ENCODE peak calls at places on chromosomes 5 and 9, in seven cellular contexts. One of them, this sample, is unnamed.

GRCh38 chr5:178310130-178310865 is 77.7 kb upstream of the PHYKPL start:
- DNase-seq in NB4: no peak
- DNase-seq in CD8-positive, alpha-beta memory T cell: no peak
- DNase-seq in sigmoid colon: peak; percentile 50
- DNase-seq in activated gamma-delta T cell treated with Interleukin-2 at 50 U/mL for 16 hours: no peak
- DNase-seq in fibroblast of mammary gland: no peak
- DNase-seq in effector memory CD4-positive, alpha-beta T cell: no peak
- DNase-seq in this sample: no peak

GRCh38 chr9:92614763-92615441 is 55.0 kb downstream of the IPPK start:
- DNase-seq in NB4: no peak
- DNase-seq in CD8-positive, alpha-beta memory T cell: no peak
- DNase-seq in sigmoid colon: peak; percentile 63
- DNase-seq in activated gamma-delta T cell treated with Interleukin-2 at 50 U/mL for 16 hours: no peak
- DNase-seq in fibroblast of mammary gland: peak; percentile 50
- DNase-seq in effector memory CD4-positive, alpha-beta T cell: no peak
- DNase-seq in this sample: no peak

GRCh38 chr9:69307446-69308216 is 17.4 kb upstream of the ENTREP1 start:
- DNase-seq in NB4: no peak
- DNase-seq in CD8-positive, alpha-beta memory T cell: no peak
- DNase-seq in sigmoid colon: no peak
- DNase-seq in activated gamma-delta T cell treated with Interleukin-2 at 50 U/mL for 16 hours: no peak
- DNase-seq in fibroblast of mammary gland: no peak
- DNase-seq in effector memory CD4-positive, alpha-beta T cell: no peak
- DNase-seq in this sample: no peak

GRCh38 chr9:16899611-16900010 is 29.1 kb upstream of the BNC2 start:
- DNase-seq in NB4: no peak
- DNase-seq in CD8-positive, alpha-beta memory T cell: no peak
- DNase-seq in sigmoid colon: no peak
- DNase-seq in activated gamma-delta T cell treated with Interleukin-2 at 50 U/mL for 16 hours: no peak
- DNase-seq in fibroblast of mammary gland: no peak
- DNase-seq in effector memory CD4-positive, alpha-beta T cell: no peak
- DNase-seq in this sample: no peak

GRCh38 chr5:96963267-96963666 is 27.4 kb downstream of the LNPEP start:
- DNase-seq in NB4: peak; percentile 48
- DNase-seq in CD8-positive, alpha-beta memory T cell: no peak
- DNase-seq in sigmoid colon: peak; percentile 75
- DNase-seq in activated gamma-delta T cell treated with Interleukin-2 at 50 U/mL for 16 hours: no peak
- DNase-seq in fibroblast of mammary gland: peak; percentile 93
- DNase-seq in effector memory CD4-positive, alpha-beta T cell: no peak
- DNase-seq in this sample: no peak

GRCh38 chr5:39905356-39905755 is 480.6 kb upstream of the DAB2 start:
- DNase-seq in NB4: no peak
- DNase-seq in CD8-positive, alpha-beta memory T cell: no peak
- DNase-seq in sigmoid colon: no peak
- DNase-seq in activated gamma-delta T cell treated with Interleukin-2 at 50 U/mL for 16 hours: no peak
- DNase-seq in fibroblast of mammary gland: no peak
- DNase-seq in effector memory CD4-positive, alpha-beta T cell: no peak
- DNase-seq in this sample: no peak

GRCh38 chr5:140573683-140574082 is 9.1 kb downstream of the SLC35A4 start:
- DNase-seq in NB4: no peak
- DNase-seq in CD8-positive, alpha-beta memory T cell: no peak
- DNase-seq in sigmoid colon: peak; percentile 54
- DNase-seq in activated gamma-delta T cell treated with Interleukin-2 at 50 U/mL for 16 hours: no peak
- DNase-seq in fibroblast of mammary gland: no peak
- DNase-seq in effector memory CD4-positive, alpha-beta T cell: no peak
- DNase-seq in this sample: no peak

GRCh38 chr9:108580021-108580439 is 275.8 kb downstream of the ACTL7B start:
- DNase-seq in NB4: peak; percentile 96
- DNase-seq in CD8-positive, alpha-beta memory T cell: no peak
- DNase-seq in sigmoid colon: no peak
- DNase-seq in activated gamma-delta T cell treated with Interleukin-2 at 50 U/mL for 16 hours: no peak
- DNase-seq in fibroblast of mammary gland: peak; percentile 57
- DNase-seq in effector memory CD4-positive, alpha-beta T cell: no peak
- DNase-seq in this sample: no peak

GRCh38 chr9:121367651-121368510 is 2.2 kb downstream of the STOM start:
- DNase-seq in NB4: no peak
- DNase-seq in CD8-positive, alpha-beta memory T cell: no peak
- DNase-seq in sigmoid colon: no peak
- DNase-seq in activated gamma-delta T cell treated with Interleukin-2 at 50 U/mL for 16 hours: no peak
- DNase-seq in fibroblast of mammary gland: no peak
- DNase-seq in effector memory CD4-positive, alpha-beta T cell: no peak
- DNase-seq in this sample: no peak

GRCh38 chr5:175922192-175922885 is 45.8 kb downstream of the THOC3 start:
- DNase-seq in NB4: no peak
- DNase-seq in CD8-positive, alpha-beta memory T cell: no peak
- DNase-seq in sigmoid colon: no peak
- DNase-seq in activated gamma-delta T cell treated with Interleukin-2 at 50 U/mL for 16 hours: no peak
- DNase-seq in fibroblast of mammary gland: peak; percentile 98
- DNase-seq in effector memory CD4-positive, alpha-beta T cell: no peak
- DNase-seq in this sample: no peak

GRCh38 chr5:5244581-5244980 is 104.5 kb downstream of the ADAMTS16 start:
- DNase-seq in NB4: no peak
- DNase-seq in CD8-positive, alpha-beta memory T cell: no peak
- DNase-seq in sigmoid colon: no peak
- DNase-seq in activated gamma-delta T cell treated with Interleukin-2 at 50 U/mL for 16 hours: no peak
- DNase-seq in fibroblast of mammary gland: no peak
- DNase-seq in effector memory CD4-positive, alpha-beta T cell: no peak
- DNase-seq in this sample: no peak

GRCh38 chr5:23389543-23390215 is 117.7 kb upstream of the PRDM9 start:
- DNase-seq in NB4: no peak
- DNase-seq in CD8-positive, alpha-beta memory T cell: no peak
- DNase-seq in sigmoid colon: no peak
- DNase-seq in activated gamma-delta T cell treated with Interleukin-2 at 50 U/mL for 16 hours: no peak
- DNase-seq in fibroblast of mammary gland: no peak
- DNase-seq in effector memory CD4-positive, alpha-beta T cell: no peak
- DNase-seq in this sample: no peak

GRCh38 chr9:123049589-123050222 is 16.2 kb downstream of the GPR21 start:
- DNase-seq in NB4: no peak
- DNase-seq in CD8-positive, alpha-beta memory T cell: no peak
- DNase-seq in sigmoid colon: peak; percentile 62
- DNase-seq in activated gamma-delta T cell treated with Interleukin-2 at 50 U/mL for 16 hours: no peak
- DNase-seq in fibroblast of mammary gland: peak; percentile 66
- DNase-seq in effector memory CD4-positive, alpha-beta T cell: no peak
- DNase-seq in this sample: no peak

GRCh38 chr5:1083823-1084605 is 27.8 kb downstream of the SLC12A7 start:
- DNase-seq in NB4: no peak
- DNase-seq in CD8-positive, alpha-beta memory T cell: no peak
- DNase-seq in sigmoid colon: no peak
- DNase-seq in activated gamma-delta T cell treated with Interleukin-2 at 50 U/mL for 16 hours: no peak
- DNase-seq in fibroblast of mammary gland: no peak
- DNase-seq in effector memory CD4-positive, alpha-beta T cell: no peak
- DNase-seq in this sample: no peak

GRCh38 chr5:77170-77501 is 14.8 kb upstream of the PLEKHG4B start:
- DNase-seq in NB4: no peak
- DNase-seq in CD8-positive, alpha-beta memory T cell: no peak
- DNase-seq in sigmoid colon: no peak
- DNase-seq in activated gamma-delta T cell treated with Interleukin-2 at 50 U/mL for 16 hours: no peak
- DNase-seq in fibroblast of mammary gland: no peak
- DNase-seq in effector memory CD4-positive, alpha-beta T cell: no peak
- DNase-seq in this sample: no peak

GRCh38 chr9:91234523-91234922 is 127.2 kb downstream of the AUH start:
- DNase-seq in NB4: peak; percentile 7
- DNase-seq in CD8-positive, alpha-beta memory T cell: no peak
- DNase-seq in sigmoid colon: no peak
- DNase-seq in activated gamma-delta T cell treated with Interleukin-2 at 50 U/mL for 16 hours: no peak
- DNase-seq in fibroblast of mammary gland: peak; percentile 11
- DNase-seq in effector memory CD4-positive, alpha-beta T cell: no peak
- DNase-seq in this sample: no peak

GRCh38 chr9:137241490-137242328 is 622 bp downstream of the TUBB4B start:
- DNase-seq in NB4: peak; percentile 63
- DNase-seq in CD8-positive, alpha-beta memory T cell: peak; percentile 82
- DNase-seq in sigmoid colon: peak; percentile 86
- DNase-seq in activated gamma-delta T cell treated with Interleukin-2 at 50 U/mL for 16 hours: peak; percentile 78
- DNase-seq in fibroblast of mammary gland: peak; percentile 44
- DNase-seq in effector memory CD4-positive, alpha-beta T cell: peak; percentile 60
- DNase-seq in this sample: no peak

GRCh38 chr9:91289244-91289643 is 72.5 kb downstream of the AUH start:
- DNase-seq in NB4: peak; percentile 33
- DNase-seq in CD8-positive, alpha-beta memory T cell: no peak
- DNase-seq in sigmoid colon: no peak
- DNase-seq in activated gamma-delta T cell treated with Interleukin-2 at 50 U/mL for 16 hours: no peak
- DNase-seq in fibroblast of mammary gland: no peak
- DNase-seq in effector memory CD4-positive, alpha-beta T cell: no peak
- DNase-seq in this sample: no peak

GRCh38 chr5:134053840-134054338 is 49.1 kb upstream of the VDAC1 start:
- DNase-seq in NB4: peak; percentile 59
- DNase-seq in CD8-positive, alpha-beta memory T cell: no peak
- DNase-seq in sigmoid colon: no peak
- DNase-seq in activated gamma-delta T cell treated with Interleukin-2 at 50 U/mL for 16 hours: no peak
- DNase-seq in fibroblast of mammary gland: no peak
- DNase-seq in effector memory CD4-positive, alpha-beta T cell: no peak
- DNase-seq in this sample: no peak

GRCh38 chr5:82414043-82414393 is 135.9 kb upstream of the RPS23 start:
- DNase-seq in NB4: no peak
- DNase-seq in CD8-positive, alpha-beta memory T cell: no peak
- DNase-seq in sigmoid colon: no peak
- DNase-seq in activated gamma-delta T cell treated with Interleukin-2 at 50 U/mL for 16 hours: no peak
- DNase-seq in fibroblast of mammary gland: no peak
- DNase-seq in effector memory CD4-positive, alpha-beta T cell: no peak
- DNase-seq in this sample: no peak

GRCh38 chr9:34253460-34253837 is 74.6 kb downstream of the UBAP1 start:
- DNase-seq in NB4: peak; percentile 43
- DNase-seq in CD8-positive, alpha-beta memory T cell: no peak
- DNase-seq in sigmoid colon: peak; percentile 77
- DNase-seq in activated gamma-delta T cell treated with Interleukin-2 at 50 U/mL for 16 hours: no peak
- DNase-seq in fibroblast of mammary gland: peak; percentile 78
- DNase-seq in effector memory CD4-positive, alpha-beta T cell: no peak
- DNase-seq in this sample: no peak

GRCh38 chr9:136964171-136964689 is 12.2 kb downstream of the LCN12 start:
- DNase-seq in NB4: no peak
- DNase-seq in CD8-positive, alpha-beta memory T cell: no peak
- DNase-seq in sigmoid colon: no peak
- DNase-seq in activated gamma-delta T cell treated with Interleukin-2 at 50 U/mL for 16 hours: no peak
- DNase-seq in fibroblast of mammary gland: no peak
- DNase-seq in effector memory CD4-positive, alpha-beta T cell: no peak
- DNase-seq in this sample: no peak

GRCh38 chr9:92609142-92609500 is 60.8 kb downstream of the IPPK start:
- DNase-seq in NB4: peak; percentile 9
- DNase-seq in CD8-positive, alpha-beta memory T cell: no peak
- DNase-seq in sigmoid colon: no peak
- DNase-seq in activated gamma-delta T cell treated with Interleukin-2 at 50 U/mL for 16 hours: no peak
- DNase-seq in fibroblast of mammary gland: no peak
- DNase-seq in effector memory CD4-positive, alpha-beta T cell: no peak
- DNase-seq in this sample: no peak

GRCh38 chr5:42653705-42654104 is 102.9 kb upstream of the CCDC152 start:
- DNase-seq in NB4: no peak
- DNase-seq in CD8-positive, alpha-beta memory T cell: no peak
- DNase-seq in sigmoid colon: no peak
- DNase-seq in activated gamma-delta T cell treated with Interleukin-2 at 50 U/mL for 16 hours: no peak
- DNase-seq in fibroblast of mammary gland: no peak
- DNase-seq in effector memory CD4-positive, alpha-beta T cell: no peak
- DNase-seq in this sample: no peak

GRCh38 chr9:7944521-7945022 is 145.0 kb upstream of the DMAC1 start:
- DNase-seq in NB4: no peak
- DNase-seq in CD8-positive, alpha-beta memory T cell: no peak
- DNase-seq in sigmoid colon: no peak
- DNase-seq in activated gamma-delta T cell treated with Interleukin-2 at 50 U/mL for 16 hours: no peak
- DNase-seq in fibroblast of mammary gland: no peak
- DNase-seq in effector memory CD4-positive, alpha-beta T cell: no peak
- DNase-seq in this sample: no peak

GRCh38 chr5:107502711-107503110 is 168.0 kb downstream of the EFNA5 start:
- DNase-seq in NB4: no peak
- DNase-seq in CD8-positive, alpha-beta memory T cell: no peak
- DNase-seq in sigmoid colon: no peak
- DNase-seq in activated gamma-delta T cell treated with Interleukin-2 at 50 U/mL for 16 hours: no peak
- DNase-seq in fibroblast of mammary gland: no peak
- DNase-seq in effector memory CD4-positive, alpha-beta T cell: no peak
- DNase-seq in this sample: no peak

GRCh38 chr5:4198461-4198860 is 602.8 kb downstream of the IRX1 start:
- DNase-seq in NB4: no peak
- DNase-seq in CD8-positive, alpha-beta memory T cell: no peak
- DNase-seq in sigmoid colon: no peak
- DNase-seq in activated gamma-delta T cell treated with Interleukin-2 at 50 U/mL for 16 hours: no peak
- DNase-seq in fibroblast of mammary gland: no peak
- DNase-seq in effector memory CD4-positive, alpha-beta T cell: no peak
- DNase-seq in this sample: no peak

GRCh38 chr5:5906778-5907177 is 471.6 kb downstream of the MED10 start:
- DNase-seq in NB4: no peak
- DNase-seq in CD8-positive, alpha-beta memory T cell: no peak
- DNase-seq in sigmoid colon: no peak
- DNase-seq in activated gamma-delta T cell treated with Interleukin-2 at 50 U/mL for 16 hours: no peak
- DNase-seq in fibroblast of mammary gland: no peak
- DNase-seq in effector memory CD4-positive, alpha-beta T cell: no peak
- DNase-seq in this sample: no peak

GRCh38 chr5:115487168-115487567 is 57.4 kb downstream of the FEM1C start:
- DNase-seq in NB4: peak; percentile 45
- DNase-seq in CD8-positive, alpha-beta memory T cell: no peak
- DNase-seq in sigmoid colon: no peak
- DNase-seq in activated gamma-delta T cell treated with Interleukin-2 at 50 U/mL for 16 hours: no peak
- DNase-seq in fibroblast of mammary gland: no peak
- DNase-seq in effector memory CD4-positive, alpha-beta T cell: no peak
- DNase-seq in this sample: no peak

GRCh38 chr9:520315-520714 is 305.6 kb downstream of the DOCK8 start:
- DNase-seq in NB4: no peak
- DNase-seq in CD8-positive, alpha-beta memory T cell: no peak
- DNase-seq in sigmoid colon: no peak
- DNase-seq in activated gamma-delta T cell treated with Interleukin-2 at 50 U/mL for 16 hours: no peak
- DNase-seq in fibroblast of mammary gland: no peak
- DNase-seq in effector memory CD4-positive, alpha-beta T cell: no peak
- DNase-seq in this sample: no peak

GRCh38 chr9:31119882-31120481 is 1264.5 kb upstream of the ACO1 start:
- DNase-seq in NB4: peak; percentile 54
- DNase-seq in CD8-positive, alpha-beta memory T cell: peak; percentile 49
- DNase-seq in sigmoid colon: no peak
- DNase-seq in activated gamma-delta T cell treated with Interleukin-2 at 50 U/mL for 16 hours: peak; percentile 20
- DNase-seq in fibroblast of mammary gland: peak; percentile 19
- DNase-seq in effector memory CD4-positive, alpha-beta T cell: peak; percentile 16
- DNase-seq in this sample: peak; percentile 22

GRCh38 chr5:131589510-131590348 is 45.3 kb downstream of the RAPGEF6 start:
- DNase-seq in NB4: peak; percentile 71
- DNase-seq in CD8-positive, alpha-beta memory T cell: peak; percentile 58
- DNase-seq in sigmoid colon: no peak
- DNase-seq in activated gamma-delta T cell treated with Interleukin-2 at 50 U/mL for 16 hours: no peak
- DNase-seq in fibroblast of mammary gland: peak; percentile 67
- DNase-seq in effector memory CD4-positive, alpha-beta T cell: no peak
- DNase-seq in this sample: no peak

GRCh38 chr5:79464695-79465332 is 49.1 kb downstream of the HOMER1 start:
- DNase-seq in NB4: peak; percentile 51
- DNase-seq in CD8-positive, alpha-beta memory T cell: no peak
- DNase-seq in sigmoid colon: no peak
- DNase-seq in activated gamma-delta T cell treated with Interleukin-2 at 50 U/mL for 16 hours: no peak
- DNase-seq in fibroblast of mammary gland: peak; percentile 45
- DNase-seq in effector memory CD4-positive, alpha-beta T cell: no peak
- DNase-seq in this sample: no peak

GRCh38 chr9:70761139-70761538 is 346.7 kb upstream of the KLF9 start:
- DNase-seq in NB4: no peak
- DNase-seq in CD8-positive, alpha-beta memory T cell: no peak
- DNase-seq in sigmoid colon: no peak
- DNase-seq in activated gamma-delta T cell treated with Interleukin-2 at 50 U/mL for 16 hours: no peak
- DNase-seq in fibroblast of mammary gland: no peak
- DNase-seq in effector memory CD4-positive, alpha-beta T cell: no peak
- DNase-seq in this sample: no peak

GRCh38 chr9:115022760-115023434 is 92.5 kb upstream of the TNFSF8 start:
- DNase-seq in NB4: no peak
- DNase-seq in CD8-positive, alpha-beta memory T cell: no peak
- DNase-seq in sigmoid colon: no peak
- DNase-seq in activated gamma-delta T cell treated with Interleukin-2 at 50 U/mL for 16 hours: no peak
- DNase-seq in fibroblast of mammary gland: peak; percentile 83
- DNase-seq in effector memory CD4-positive, alpha-beta T cell: no peak
- DNase-seq in this sample: no peak

GRCh38 chr5:173677125-173677672 is 60.7 kb upstream of the BOD1 start:
- DNase-seq in NB4: no peak
- DNase-seq in CD8-positive, alpha-beta memory T cell: no peak
- DNase-seq in sigmoid colon: no peak
- DNase-seq in activated gamma-delta T cell treated with Interleukin-2 at 50 U/mL for 16 hours: no peak
- DNase-seq in fibroblast of mammary gland: no peak
- DNase-seq in effector memory CD4-positive, alpha-beta T cell: no peak
- DNase-seq in this sample: no peak

GRCh38 chr5:170277953-170278352 is 19.6 kb downstream of the LCP2 start:
- DNase-seq in NB4: peak; percentile 49
- DNase-seq in CD8-positive, alpha-beta memory T cell: no peak
- DNase-seq in sigmoid colon: no peak
- DNase-seq in activated gamma-delta T cell treated with Interleukin-2 at 50 U/mL for 16 hours: no peak
- DNase-seq in fibroblast of mammary gland: no peak
- DNase-seq in effector memory CD4-positive, alpha-beta T cell: no peak
- DNase-seq in this sample: no peak

GRCh38 chr5:61966558-61966957 is 339.4 kb upstream of the KIF2A start:
- DNase-seq in NB4: no peak
- DNase-seq in CD8-positive, alpha-beta memory T cell: no peak
- DNase-seq in sigmoid colon: no peak
- DNase-seq in activated gamma-delta T cell treated with Interleukin-2 at 50 U/mL for 16 hours: no peak
- DNase-seq in fibroblast of mammary gland: no peak
- DNase-seq in effector memory CD4-positive, alpha-beta T cell: no peak
- DNase-seq in this sample: no peak